ENCODE peak calls at places on chromosome 7, in ten cellular contexts. W is upper lobe of left lung, E is suprapubic skin, U is tibial nerve, P is ovary, L is sigmoid colon, X is SK-N-SH, J is A549, G is esophagus muscularis mucosa, V is stomach. R is an unnamed sample.

GRCh38 chr7:132379292-132379691 is 197.0 kb downstream of the PLXNA4 start:
- DNase-seq in G (no peak), W (no peak), L (no peak), V (no peak), U (no peak), E (no peak), J (no peak), P (no peak), X (no peak), R (no peak)

GRCh38 chr7:157389951-157390730 is 53.3 kb downstream of the DNAJB6 start:
- DNase-seq in V (no peak), E (no peak), X (no peak), P (no peak), U (no peak), W (peak; percentile 59), L (no peak), G (no peak), J (no peak), R (no peak)

GRCh38 chr7:158263110-158263963 is 324.3 kb downstream of the PTPRN2 start:
- DNase-seq in U (no peak), V (no peak), G (no peak), P (no peak), E (no peak), J (no peak), L (peak; percentile 48), W (no peak), X (no peak), R (peak; percentile 31)

GRCh38 chr7:116618729-116619128 is 53.3 kb upstream of the MET start:
- DNase-seq in E (no peak), J (no peak), P (no peak), L (no peak), W (no peak), X (no peak), G (no peak), U (no peak), V (no peak), R (no peak)

GRCh38 chr7:47337531-47337930 is 244.4 kb downstream of the TNS3 start:
- DNase-seq in P (no peak), G (no peak), J (peak; percentile 56), E (no peak), W (peak; percentile 21), U (no peak), X (no peak), V (peak; percentile 27), L (no peak), R (no peak)

GRCh38 chr7:154953006-154953684 is 49.8 kb downstream of the PAXIP1 start:
- DNase-seq in X (peak; percentile 63), G (no peak), U (no peak), E (no peak), L (no peak), V (peak; percentile 71), W (peak; percentile 55), J (peak; percentile 66), P (no peak), R (peak; percentile 70)

GRCh38 chr7:50309130-50309478 is 4.6 kb downstream of the IKZF1 start:
- DNase-seq in L (no peak), X (no peak), P (no peak), G (no peak), V (no peak), W (no peak), E (no peak), U (no peak), J (no peak), R (no peak)

GRCh38 chr7:151776876-151777510 is 99.9 kb downstream of the PRKAG2 start:
- DNase-seq in V (no peak), G (no peak), P (no peak), E (peak; percentile 46), U (no peak), L (no peak), X (no peak), J (no peak), W (no peak), R (no peak)

GRCh38 chr7:16071246-16071857 is 350.0 kb downstream of the CRPPA start:
- DNase-seq in V (no peak), X (peak; percentile 39), J (peak; percentile 61), L (no peak), P (no peak), E (no peak), U (no peak), W (no peak), G (no peak), R (peak; percentile 10)

GRCh38 chr7:11935905-11936304 is 103.9 kb upstream of the THSD7A start:
- DNase-seq in E (no peak), P (no peak), W (no peak), J (no peak), V (no peak), G (no peak), X (no peak), U (no peak), L (no peak), R (no peak)

GRCh38 chr7:279821-280220 is 10.1 kb upstream of the FOXL3 start:
- DNase-seq in E (no peak), X (no peak), P (no peak), G (no peak), W (no peak), J (no peak), U (no peak), V (no peak), L (no peak), R (no peak)
- TF ChIP-seq EP300 in E (no peak), X (no peak), P (no peak), G (no peak), W (no peak), J (no peak), U (no peak), V (no peak), L (no peak), R (no peak)

DNA sequence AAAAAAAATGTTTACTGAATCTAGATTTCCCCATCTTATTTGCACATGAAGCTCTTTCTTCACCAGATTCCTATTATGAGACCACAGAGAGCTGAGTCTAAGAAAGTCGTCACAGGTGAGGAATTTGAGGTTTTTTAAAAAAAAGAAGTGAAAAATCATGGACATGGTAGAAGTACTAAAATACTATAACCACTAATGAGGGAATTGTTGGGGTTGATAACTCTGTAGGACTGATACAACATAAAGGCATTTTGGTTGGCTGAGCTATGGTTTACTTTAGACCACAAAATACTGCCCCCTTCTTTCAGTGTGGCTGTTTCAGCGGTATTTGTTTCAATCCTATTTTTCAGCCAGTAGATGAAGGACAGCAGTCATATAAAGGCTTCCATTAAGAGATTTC is 1111.3 kb downstream of the TYW1 start:
- DNase-seq in E (no peak), V (no peak), L (no peak), G (no peak), W (no peak), P (no peak), X (no peak), U (no peak), J (no peak), R (no peak)
- TF ChIP-seq CTCF in E (no peak), V (no peak), L (no peak), G (no peak), W (no peak), P (no peak), X (no peak), U (no peak), J (no peak), R (no peak)

DNA sequence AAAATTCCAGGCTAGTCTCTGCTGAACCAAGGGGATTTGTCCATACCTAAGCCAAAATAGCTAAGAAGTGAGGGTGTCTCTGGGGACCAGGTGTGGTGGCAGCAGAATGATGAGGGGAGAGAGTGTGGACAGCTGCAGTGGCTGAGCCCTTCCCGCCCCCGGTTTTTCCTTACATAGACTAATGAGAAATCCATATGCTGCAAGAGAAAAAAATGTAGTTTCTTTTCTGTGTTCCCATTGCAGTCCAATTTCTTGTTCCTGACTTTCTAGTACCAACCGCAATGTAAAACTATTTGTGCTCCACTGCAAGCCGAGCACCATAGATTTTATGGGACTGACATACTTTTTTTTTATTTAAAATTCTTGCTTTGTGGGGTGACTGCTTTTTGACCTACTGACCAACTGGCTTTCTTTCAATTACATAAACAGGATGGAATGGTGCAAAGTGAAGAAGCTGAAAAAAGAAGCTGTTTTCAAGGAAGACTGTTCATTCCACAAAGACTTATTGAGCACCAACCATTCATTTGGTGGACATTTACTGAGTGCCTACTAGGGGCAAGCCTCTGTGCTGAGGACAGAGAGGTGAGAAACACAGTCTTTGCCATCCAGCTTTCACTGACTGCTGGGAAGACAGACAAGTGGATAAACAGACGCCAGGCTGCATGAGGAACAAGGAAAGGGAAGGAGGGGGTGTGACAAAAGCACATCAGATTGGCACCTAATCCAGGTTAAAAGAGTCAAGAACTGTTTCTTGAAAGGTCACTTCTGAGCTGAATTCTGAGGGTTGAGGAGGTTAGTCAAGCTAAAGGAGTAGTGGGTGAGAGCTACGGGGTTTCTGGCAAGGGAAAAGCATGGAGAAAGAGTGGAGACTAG is 9.7 kb downstream of the CEP41 start:
- DNase-seq in E (no peak), J (no peak), G (no peak), X (no peak), P (no peak), W (no peak), V (no peak), U (no peak), L (no peak), R (no peak)
- H3K4me3 ChIP-seq in E (no peak overlapping the region), J (no peak overlapping the region), G (peak overlapping the region; percentile 24), X (no peak overlapping the region), P (peak overlapping the region; percentile 16), W (peak overlapping the region; percentile 6), V (no peak overlapping the region), U (no peak overlapping the region), L (peak overlapping the region; percentile 16), R (no peak overlapping the region)

GRCh38 chr7:128161466-128162125 is 79.5 kb upstream of the LEP start:
- DNase-seq in W (peak; percentile 1), G (peak; percentile 62), P (no peak), J (no peak), L (no peak), X (no peak), U (no peak), V (no peak), E (no peak), R (no peak)
- TF ChIP-seq EP300 in W (no peak), G (no peak), P (no peak), J (no peak), L (no peak), X (no peak), U (no peak), V (no peak), E (no peak), R (no peak)

GRCh38 chr7:1438208-1438607 is 21.1 kb downstream of the MICALL2 start:
- DNase-seq in X (no peak), U (no peak), V (no peak), J (no peak), E (no peak), P (no peak), W (no peak), G (no peak), L (no peak), R (no peak)
- TF ChIP-seq CTCF in X (no peak), U (no peak), V (no peak), J (no peak), E (no peak), P (no peak), W (no peak), G (no peak), L (no peak), R (no peak)